ENCODE peak calls at places on chromosomes 11 and 22, in four cellular contexts. One of them, this sample, is unnamed.

GRCh38 chr11:125956371-125956770 is 10.5 kb downstream of the VSIG10L2 start:
- DNase-seq in A549: no peak
- DNase-seq in HepG2: no peak
- DNase-seq in H1: no peak
- DNase-seq in this sample: no peak

GRCh38 chr22:33575041-33575440 is 345.2 kb downstream of the LARGE1 start:
- DNase-seq in A549: no peak
- DNase-seq in HepG2: no peak
- DNase-seq in H1: no peak
- DNase-seq in this sample: no peak

GRCh38 chr11:71452354-71453020 is 516 bp upstream of the NADSYN1 start:
- DNase-seq in A549: no peak
- DNase-seq in HepG2: peak
- DNase-seq in H1: no peak
- DNase-seq in this sample: no peak

GRCh38 chr11:116707250-116707649 is 65.5 kb downstream of the BUD13 start:
- DNase-seq in A549: no peak
- DNase-seq in HepG2: no peak
- DNase-seq in H1: no peak
- DNase-seq in this sample: no peak

GRCh38 chr11:64186205-64187165 is 514 bp downstream of the STIP1 start:
- DNase-seq in A549: no peak
- DNase-seq in HepG2: no peak
- DNase-seq in H1: no peak
- DNase-seq in this sample: no peak

GRCh38 chr11:2647167-2647566 is 52.6 kb downstream of the KCNQ1OT1 start:
- DNase-seq in A549: no peak
- DNase-seq in HepG2: no peak
- DNase-seq in H1: no peak
- DNase-seq in this sample: no peak

GRCh38 chr11:5808500-5809121 is at the start of gene OR52N2:
- DNase-seq in A549: peak
- DNase-seq in HepG2: peak
- DNase-seq in H1: peak
- DNase-seq in this sample: peak

GRCh38 chr11:6618117-6619020 is 853 bp downstream of the TPP1 start:
- DNase-seq in A549: no peak
- DNase-seq in HepG2: peak
- DNase-seq in H1: no peak
- DNase-seq in this sample: peak

GRCh38 chr11:68657021-68657780 is 27.1 kb upstream of the GAL start:
- DNase-seq in A549: no peak
- DNase-seq in HepG2: no peak
- DNase-seq in H1: no peak
- DNase-seq in this sample: no peak

GRCh38 chr11:68653486-68654430 is 30.6 kb upstream of the GAL start:
- DNase-seq in A549: no peak
- DNase-seq in HepG2: no peak
- DNase-seq in H1: no peak
- DNase-seq in this sample: no peak

GRCh38 chr11:68655806-68656205 is 28.5 kb upstream of the GAL start:
- DNase-seq in A549: no peak
- DNase-seq in HepG2: no peak
- DNase-seq in H1: no peak
- DNase-seq in this sample: no peak

GRCh38 chr11:68655406-68655805 is 28.9 kb upstream of the GAL start:
- DNase-seq in A549: no peak
- DNase-seq in HepG2: no peak
- DNase-seq in H1: no peak
- DNase-seq in this sample: no peak

DNA sequence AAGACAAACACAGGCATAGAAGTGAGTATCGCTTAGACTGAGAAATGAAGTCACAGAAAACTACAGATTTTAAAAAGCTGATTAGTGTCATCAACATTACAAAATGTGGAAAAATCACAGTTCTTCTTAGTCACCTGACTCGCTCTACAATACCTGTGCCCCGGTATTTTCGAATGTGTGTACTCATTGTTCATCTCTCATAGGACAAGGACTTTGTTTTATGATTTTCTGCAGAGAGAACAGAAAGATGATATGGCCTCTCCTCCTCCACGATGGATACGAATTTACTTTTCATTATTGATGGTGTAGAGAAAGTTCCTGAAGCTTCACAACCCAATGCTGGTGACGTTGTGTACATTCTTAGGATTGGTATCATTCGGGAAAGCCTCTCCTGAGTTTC is 29.4 kb upstream of the GAL start:
- DNase-seq in A549: no peak
- DNase-seq in HepG2: no peak
- DNase-seq in H1: no peak
- DNase-seq in this sample: no peak
- TF ChIP-seq PHF8 in A549: no peak
- TF ChIP-seq PHF8 in HepG2: no peak
- TF ChIP-seq PHF8 in H1: no peak
- TF ChIP-seq PHF8 in this sample: no peak

GRCh38 chr11:129324533-129325175 is 51.0 kb upstream of the BARX2 start:
- DNase-seq in A549: peak
- DNase-seq in HepG2: peak
- DNase-seq in H1: peak
- DNase-seq in this sample: no peak

GRCh38 chr11:129321076-129321475 is 54.6 kb upstream of the BARX2 start:
- DNase-seq in A549: no peak
- DNase-seq in HepG2: peak
- DNase-seq in H1: peak
- DNase-seq in this sample: no peak

GRCh38 chr11:129326921-129327320 is 48.7 kb upstream of the BARX2 start:
- DNase-seq in A549: no peak
- DNase-seq in HepG2: no peak
- DNase-seq in H1: no peak
- DNase-seq in this sample: no peak

GRCh38 chr11:129322941-129323340 is 52.7 kb upstream of the BARX2 start:
- DNase-seq in A549: no peak
- DNase-seq in HepG2: no peak
- DNase-seq in H1: peak
- DNase-seq in this sample: no peak

DNA sequence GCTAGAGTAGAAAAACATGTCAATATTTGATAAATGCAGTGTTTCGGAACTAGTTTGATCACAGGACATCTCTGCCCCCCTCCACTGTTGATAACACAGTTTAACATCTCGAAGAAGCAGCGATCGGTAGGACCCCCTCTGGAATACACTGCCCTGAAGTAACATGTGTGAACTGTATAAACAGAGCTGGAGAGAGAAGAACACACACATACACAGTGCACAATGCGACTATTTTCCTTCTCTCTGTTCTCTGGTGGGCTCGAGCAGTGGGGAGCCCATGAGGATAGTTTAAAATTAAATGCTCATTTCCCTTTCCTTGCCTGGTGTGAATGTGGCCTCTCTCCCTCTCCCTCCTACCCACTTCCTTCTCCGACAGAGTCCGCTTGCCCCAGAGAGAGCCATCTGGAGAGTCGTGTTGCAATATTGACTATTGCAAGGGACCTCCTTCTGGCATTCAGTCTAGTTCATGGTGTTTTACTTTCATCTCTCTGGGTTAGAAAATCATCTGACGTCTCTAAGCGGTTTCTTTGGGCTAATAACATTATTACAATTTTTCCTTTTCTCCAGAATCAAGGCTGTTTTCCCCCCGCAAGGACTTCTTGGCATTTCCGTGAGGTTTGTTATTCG is 51.6 kb upstream of the BARX2 start:
- DNase-seq in A549: peak
- DNase-seq in HepG2: peak
- DNase-seq in H1: peak
- DNase-seq in this sample: no peak
- TF ChIP-seq PHF8 in A549: no peak
- TF ChIP-seq PHF8 in HepG2: no peak
- TF ChIP-seq PHF8 in H1: no peak
- TF ChIP-seq PHF8 in this sample: no peak

GRCh38 chr11:69113646-69114340 is 41.9 kb upstream of the SMIM38 start:
- DNase-seq in A549: no peak
- DNase-seq in HepG2: no peak
- DNase-seq in H1: no peak
- DNase-seq in this sample: no peak

GRCh38 chr11:69114362-69114761 is 41.4 kb upstream of the SMIM38 start:
- DNase-seq in A549: no peak
- DNase-seq in HepG2: no peak
- DNase-seq in H1: no peak
- DNase-seq in this sample: no peak

GRCh38 chr11:69114811-69115523 is 40.8 kb upstream of the SMIM38 start:
- DNase-seq in A549: no peak
- DNase-seq in HepG2: no peak
- DNase-seq in H1: no peak
- DNase-seq in this sample: no peak

GRCh38 chr11:69116671-69117070 is 39.1 kb upstream of the SMIM38 start:
- DNase-seq in A549: no peak
- DNase-seq in HepG2: no peak
- DNase-seq in H1: no peak
- DNase-seq in this sample: no peak

DNA sequence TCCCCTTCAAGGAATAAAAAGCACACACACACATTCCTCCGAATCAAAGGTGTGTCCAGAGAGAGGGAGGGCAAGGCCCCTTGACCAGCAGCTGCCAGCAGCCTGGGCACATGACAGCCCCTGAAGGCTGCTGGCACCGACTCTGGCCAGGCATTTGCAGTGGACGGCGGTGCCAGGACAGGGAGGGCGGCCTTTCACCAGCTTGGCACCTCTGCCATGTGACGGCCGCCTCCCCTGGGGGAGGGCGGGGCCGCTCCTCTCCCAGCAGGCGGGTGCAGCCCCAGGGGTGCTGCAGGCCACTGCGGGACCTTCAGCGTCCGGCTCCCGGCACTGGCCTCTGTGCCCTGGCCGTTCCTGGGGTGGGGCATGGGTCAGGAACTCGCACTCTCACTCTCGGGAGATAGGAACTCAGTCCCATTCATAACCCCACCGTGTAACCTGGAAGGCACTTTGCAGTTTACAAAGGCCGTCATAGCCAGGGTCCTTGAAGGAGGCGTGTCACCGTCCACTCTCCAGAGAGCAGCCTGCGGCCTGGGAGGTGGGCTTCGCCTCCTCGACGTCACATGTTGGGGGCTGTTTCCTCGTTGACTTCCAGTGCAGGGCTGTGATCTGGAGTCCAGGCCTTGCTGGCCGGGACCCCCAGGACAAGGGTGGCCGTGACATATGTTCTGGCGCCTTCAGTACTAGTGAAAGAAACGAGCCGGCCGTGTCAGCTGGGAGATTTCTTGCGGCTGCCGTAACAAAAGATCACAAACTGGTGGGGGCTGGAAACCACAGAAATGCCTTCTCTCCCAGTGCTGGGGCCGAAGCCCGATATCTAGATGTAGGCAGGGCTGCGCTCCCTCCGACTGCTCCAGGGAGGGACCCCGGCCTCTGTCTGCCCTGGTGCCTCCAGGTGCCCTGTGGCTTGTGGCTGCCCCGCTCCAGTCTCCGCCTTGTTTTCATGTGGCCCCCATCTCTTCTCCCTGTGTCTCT is 39.9 kb upstream of the SMIM38 start:
- DNase-seq in A549: peak
- DNase-seq in HepG2: no peak
- DNase-seq in H1: no peak
- DNase-seq in this sample: no peak
- TF ChIP-seq PHF8 in A549: no peak
- TF ChIP-seq PHF8 in HepG2: no peak
- TF ChIP-seq PHF8 in H1: no peak
- TF ChIP-seq PHF8 in this sample: no peak

DNA sequence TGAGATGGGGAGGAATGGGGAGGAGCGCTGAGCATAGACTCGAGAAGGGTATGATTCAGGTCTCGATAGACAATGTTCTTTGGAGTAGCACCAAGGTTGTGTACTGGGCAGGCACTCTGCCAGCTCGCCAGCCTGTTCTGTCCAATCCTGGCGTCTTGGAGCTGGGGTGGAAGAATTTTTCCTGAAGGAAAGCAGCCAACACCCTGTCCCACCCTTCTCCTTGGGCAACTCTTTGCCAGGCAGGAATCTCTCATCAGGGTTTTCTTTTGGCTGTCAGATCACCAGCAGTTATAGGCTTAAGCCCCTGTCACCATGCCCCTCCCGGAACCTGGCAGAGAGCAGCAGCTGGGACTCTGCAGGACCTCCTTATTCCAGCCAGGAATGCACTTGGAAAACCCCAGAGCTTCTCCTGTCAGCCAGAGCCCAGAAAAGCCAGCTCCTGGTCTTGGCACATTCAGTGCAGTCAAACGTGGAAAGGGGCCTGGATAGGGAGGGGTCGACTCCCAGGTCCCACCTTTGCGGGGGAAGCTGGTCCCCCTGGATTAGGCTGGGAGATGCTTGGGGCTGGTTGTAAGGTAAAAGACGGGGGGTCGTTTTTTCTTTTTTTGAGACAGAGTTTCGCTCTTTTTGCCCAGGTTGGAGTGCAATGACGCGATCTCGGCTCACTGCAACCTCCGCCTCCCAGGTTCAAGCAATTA is 14.4 kb upstream of the SPTBN2 start:
- DNase-seq in A549: peak
- DNase-seq in HepG2: no peak
- DNase-seq in H1: no peak
- DNase-seq in this sample: no peak
- TF ChIP-seq PHF8 in A549: no peak
- TF ChIP-seq PHF8 in HepG2: no peak
- TF ChIP-seq PHF8 in H1: no peak
- TF ChIP-seq PHF8 in this sample: no peak

GRCh38 chr22:46373838-46374662 is 38.5 kb downstream of the TRMU start:
- DNase-seq in A549: no peak
- DNase-seq in HepG2: no peak
- DNase-seq in H1: no peak
- DNase-seq in this sample: no peak
- TF ChIP-seq PHF8 in A549: no peak
- TF ChIP-seq PHF8 in HepG2: no peak
- TF ChIP-seq PHF8 in H1: no peak
- TF ChIP-seq PHF8 in this sample: no peak